ENCODE peak calls at places on chromosomes 11 and 22, in five cellular contexts. One of them, this sample, is unnamed.

GRCh38 chr11:128934926-128935325 is 7.7 kb downstream of the TP53AIP1 start:
- DNase-seq in GM12878: no peak
- DNase-seq in HepG2: no peak
- DNase-seq in H1: no peak
- DNase-seq in K562: no peak
- DNase-seq in this sample: no peak

GRCh38 chr11:31881825-31882224 is 70.7 kb upstream of the PAX6 start:
- DNase-seq in H1: no peak
- DNase-seq in GM12878: no peak
- DNase-seq in K562: no peak
- DNase-seq in HepG2: no peak
- DNase-seq in this sample: no peak

GRCh38 chr11:80860632-80861031 is 1419.8 kb upstream of the TENM4 start:
- DNase-seq in HepG2: no peak
- DNase-seq in K562: no peak
- DNase-seq in H1: no peak
- DNase-seq in GM12878: no peak
- DNase-seq in this sample: no peak

GRCh38 chr22:39556970-39557811 is 13.4 kb upstream of the CACNA1I start:
- DNase-seq in K562: peak
- DNase-seq in H1: no peak
- DNase-seq in HepG2: no peak
- DNase-seq in GM12878: no peak
- DNase-seq in this sample: no peak

GRCh38 chr11:61700221-61700620 is 20.0 kb downstream of the DAGLA start:
- DNase-seq in GM12878: no peak
- DNase-seq in H1: no peak
- DNase-seq in K562: peak
- DNase-seq in HepG2: peak
- DNase-seq in this sample: no peak

GRCh38 chr11:68994161-68994890 is 13.5 kb upstream of the MRGPRD start:
- DNase-seq in HepG2: no peak
- DNase-seq in H1: no peak
- DNase-seq in K562: no peak
- DNase-seq in GM12878: no peak
- DNase-seq in this sample: peak

GRCh38 chr22:28999510-29000224 is 62.0 kb downstream of the C22orf31 start:
- DNase-seq in K562: no peak
- DNase-seq in GM12878: no peak
- DNase-seq in HepG2: no peak
- DNase-seq in H1: no peak
- DNase-seq in this sample: no peak

GRCh38 chr11:30147293-30147692 is 83.5 kb upstream of the FSHB start:
- DNase-seq in H1: no peak
- DNase-seq in K562: no peak
- DNase-seq in HepG2: no peak
- DNase-seq in GM12878: no peak
- DNase-seq in this sample: peak

GRCh38 chr11:78940500-78941225 is 366.0 kb upstream of the NARS2 start:
- DNase-seq in HepG2: peak
- DNase-seq in H1: peak
- DNase-seq in GM12878: no peak
- DNase-seq in K562: no peak
- DNase-seq in this sample: peak

GRCh38 chr11:9820260-9820659 is 156.4 kb downstream of the SWAP70 start:
- DNase-seq in HepG2: no peak
- DNase-seq in GM12878: no peak
- DNase-seq in K562: no peak
- DNase-seq in H1: no peak
- DNase-seq in this sample: no peak

GRCh38 chr11:132994038-132994502 is 538.2 kb downstream of the OPCML start:
- DNase-seq in GM12878: no peak
- DNase-seq in K562: no peak
- DNase-seq in HepG2: no peak
- DNase-seq in H1: no peak
- DNase-seq in this sample: no peak

GRCh38 chr11:12666905-12667304 is 7.3 kb upstream of the TEAD1 start:
- DNase-seq in H1: no peak
- DNase-seq in K562: no peak
- DNase-seq in HepG2: no peak
- DNase-seq in GM12878: no peak
- DNase-seq in this sample: no peak

GRCh38 chr11:67276821-67277230 is 10.6 kb downstream of the GRK2 start:
- DNase-seq in GM12878: no peak
- DNase-seq in HepG2: no peak
- DNase-seq in K562: peak
- DNase-seq in H1: no peak
- DNase-seq in this sample: peak

GRCh38 chr11:36306888-36307287 is 10.8 kb downstream of the PRR5L start:
- DNase-seq in HepG2: peak
- DNase-seq in K562: peak
- DNase-seq in H1: no peak
- DNase-seq in GM12878: no peak
- DNase-seq in this sample: no peak

GRCh38 chr11:47384498-47384897 is 6.2 kb upstream of the SPI1 start:
- DNase-seq in H1: no peak
- DNase-seq in HepG2: no peak
- DNase-seq in GM12878: no peak
- DNase-seq in K562: no peak
- DNase-seq in this sample: no peak

GRCh38 chr11:74773481-74773880 is 24.8 kb downstream of the RNF169 start:
- DNase-seq in GM12878: no peak
- DNase-seq in K562: no peak
- DNase-seq in H1: no peak
- DNase-seq in HepG2: no peak
- DNase-seq in this sample: no peak

GRCh38 chr11:106581399-106581798 is 436.9 kb downstream of the GUCY1A2 start:
- DNase-seq in K562: no peak
- DNase-seq in GM12878: no peak
- DNase-seq in H1: no peak
- DNase-seq in HepG2: no peak
- DNase-seq in this sample: no peak

GRCh38 chr11:11732116-11732515 is 109.7 kb upstream of the USP47 start:
- DNase-seq in HepG2: no peak
- DNase-seq in K562: no peak
- DNase-seq in GM12878: no peak
- DNase-seq in H1: no peak
- DNase-seq in this sample: no peak

GRCh38 chr11:116661056-116661455 is 111.7 kb downstream of the BUD13 start:
- DNase-seq in H1: no peak
- DNase-seq in GM12878: no peak
- DNase-seq in K562: no peak
- DNase-seq in HepG2: peak
- DNase-seq in this sample: no peak

GRCh38 chr11:59273008-59273841 is 60.5 kb upstream of the MPEG1 start:
- DNase-seq in H1: no peak
- DNase-seq in K562: no peak
- DNase-seq in GM12878: peak
- DNase-seq in HepG2: no peak
- DNase-seq in this sample: no peak

GRCh38 chr11:130246719-130247118 is 68.0 kb downstream of the ZBTB44 start:
- DNase-seq in K562: no peak
- DNase-seq in H1: no peak
- DNase-seq in HepG2: no peak
- DNase-seq in GM12878: no peak
- DNase-seq in this sample: no peak

GRCh38 chr11:95499516-95500135 is 268.6 kb upstream of the SESN3 start:
- DNase-seq in H1: no peak
- DNase-seq in HepG2: no peak
- DNase-seq in GM12878: no peak
- DNase-seq in K562: peak
- DNase-seq in this sample: no peak

GRCh38 chr11:119992171-119993051 is 145.5 kb downstream of the TRIM29 start:
- DNase-seq in GM12878: no peak
- DNase-seq in K562: no peak
- DNase-seq in HepG2: no peak
- DNase-seq in H1: no peak
- DNase-seq in this sample: no peak

GRCh38 chr11:117535870-117536411 is 208.3 kb downstream of the CEP164 start:
- DNase-seq in H1: no peak
- DNase-seq in GM12878: no peak
- DNase-seq in HepG2: no peak
- DNase-seq in K562: no peak
- DNase-seq in this sample: no peak

GRCh38 chr11:44910591-44910990 is 40.1 kb downstream of the TP53I11 start:
- DNase-seq in GM12878: no peak
- DNase-seq in HepG2: no peak
- DNase-seq in K562: no peak
- DNase-seq in H1: no peak
- DNase-seq in this sample: no peak

GRCh38 chr22:38220163-38220562 is 18.4 kb downstream of the MAFF start:
- DNase-seq in H1: no peak
- DNase-seq in K562: no peak
- DNase-seq in HepG2: no peak
- DNase-seq in GM12878: no peak
- DNase-seq in this sample: no peak

DNA sequence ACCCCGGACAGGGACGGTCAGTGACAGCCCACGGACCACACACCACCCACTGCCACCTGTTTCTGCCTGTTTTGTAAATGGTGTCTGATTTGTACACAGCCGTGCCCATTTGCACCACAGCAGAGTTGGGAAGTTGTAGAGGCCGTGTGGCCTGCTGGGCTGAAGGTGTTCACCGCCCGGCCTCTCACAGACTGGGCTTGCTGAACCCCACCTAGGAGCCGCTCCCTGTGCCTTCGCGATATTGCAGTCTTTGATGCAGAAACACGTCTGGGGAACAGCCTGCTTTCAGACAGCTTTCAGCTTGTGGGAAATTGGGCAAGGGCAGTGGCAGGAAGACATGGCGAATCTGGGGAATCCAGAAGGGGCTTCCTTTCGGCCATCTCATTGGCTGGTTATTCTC is 9.8 kb upstream of the GRAMD4 start:
- DNase-seq in GM12878: no peak
- DNase-seq in K562: no peak
- DNase-seq in H1: no peak
- DNase-seq in HepG2: no peak
- DNase-seq in this sample: no peak
- TF ChIP-seq ATF2 in GM12878: no peak
- TF ChIP-seq ATF2 in K562: no peak
- TF ChIP-seq ATF2 in H1: no peak
- TF ChIP-seq ATF2 in HepG2: no peak
- TF ChIP-seq ATF2 in this sample: no peak

GRCh38 chr11:124327775-124328174 is 7.8 kb upstream of the OR8D2 start:
- DNase-seq in K562: no peak
- DNase-seq in H1: no peak
- DNase-seq in GM12878: no peak
- DNase-seq in HepG2: no peak
- DNase-seq in this sample: no peak
- TF ChIP-seq ATF2 in K562: no peak
- TF ChIP-seq ATF2 in H1: no peak
- TF ChIP-seq ATF2 in GM12878: no peak
- TF ChIP-seq ATF2 in HepG2: no peak
- TF ChIP-seq ATF2 in this sample: no peak

DNA sequence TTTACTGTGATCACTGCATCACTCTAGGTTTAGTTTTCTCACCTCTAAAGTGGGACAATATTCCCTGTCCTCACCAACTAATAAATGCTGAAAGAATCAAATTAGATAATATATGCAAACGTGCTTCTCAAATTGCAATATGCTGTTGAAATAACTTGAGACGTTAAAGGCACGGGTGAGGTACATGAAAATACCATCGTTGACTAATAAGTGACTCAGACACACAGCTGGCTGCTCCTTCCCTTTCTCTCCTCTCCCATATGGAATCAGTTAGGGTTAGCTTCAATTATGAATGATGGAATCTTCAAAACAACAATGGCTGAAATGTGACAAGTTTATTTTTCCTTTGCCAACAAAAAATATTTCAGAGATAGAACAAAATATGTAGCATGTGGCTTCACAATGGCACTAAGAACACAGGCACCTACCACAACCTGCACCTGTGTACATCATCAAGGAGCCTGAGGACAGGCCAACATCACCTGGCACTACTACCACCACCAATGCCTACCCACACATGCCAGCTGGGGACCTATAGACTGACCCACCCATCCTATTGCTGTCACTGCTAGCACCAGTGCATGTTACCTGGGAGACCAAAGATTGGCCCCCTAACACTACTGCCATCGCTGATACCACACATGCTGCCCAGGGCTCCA is 13.7 kb downstream of the GDPD4 start:
- DNase-seq in K562: no peak
- DNase-seq in HepG2: no peak
- DNase-seq in GM12878: no peak
- DNase-seq in H1: no peak
- DNase-seq in this sample: no peak
- TF ChIP-seq ATF2 in K562: no peak
- TF ChIP-seq ATF2 in HepG2: no peak
- TF ChIP-seq ATF2 in GM12878: no peak
- TF ChIP-seq ATF2 in H1: no peak
- TF ChIP-seq ATF2 in this sample: no peak

DNA sequence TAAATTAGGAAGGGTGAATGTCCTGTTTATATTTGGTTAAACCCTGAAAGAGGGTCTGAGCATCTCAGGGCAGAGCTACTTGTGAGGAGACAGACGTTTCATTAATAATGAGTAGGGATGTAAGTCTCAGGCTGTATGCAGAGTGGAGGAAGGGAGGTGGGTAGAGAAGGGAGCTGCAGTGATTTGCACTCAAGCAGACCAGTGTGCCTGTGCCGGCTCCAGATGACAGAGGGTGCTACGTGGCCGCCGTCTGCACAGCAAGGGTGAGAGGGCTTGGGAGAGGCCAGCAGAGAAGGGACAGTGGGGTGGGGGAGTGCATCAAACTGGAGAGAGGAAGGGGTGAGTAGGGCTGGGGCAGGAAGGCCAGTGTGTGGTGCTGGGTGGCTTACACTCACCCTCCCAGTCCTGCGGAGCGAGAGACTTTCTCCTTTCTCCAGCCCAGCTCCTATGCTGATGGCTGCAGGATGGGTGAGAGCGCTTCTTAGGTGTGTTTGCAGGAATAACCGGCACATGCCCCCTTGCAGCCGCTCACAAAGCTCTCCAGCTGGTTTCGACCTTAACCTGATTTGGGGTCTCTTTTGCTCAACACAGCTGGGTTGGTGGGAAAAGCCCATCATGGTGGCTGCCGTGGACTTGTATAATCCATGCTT is 130.6 kb downstream of the ST3GAL4 start:
- DNase-seq in H1: no peak
- DNase-seq in GM12878: no peak
- DNase-seq in K562: no peak
- DNase-seq in HepG2: no peak
- DNase-seq in this sample: no peak
- TF ChIP-seq ATF2 in H1: no peak
- TF ChIP-seq ATF2 in GM12878: no peak
- TF ChIP-seq ATF2 in K562: no peak
- TF ChIP-seq ATF2 in HepG2: no peak
- TF ChIP-seq ATF2 in this sample: no peak

DNA sequence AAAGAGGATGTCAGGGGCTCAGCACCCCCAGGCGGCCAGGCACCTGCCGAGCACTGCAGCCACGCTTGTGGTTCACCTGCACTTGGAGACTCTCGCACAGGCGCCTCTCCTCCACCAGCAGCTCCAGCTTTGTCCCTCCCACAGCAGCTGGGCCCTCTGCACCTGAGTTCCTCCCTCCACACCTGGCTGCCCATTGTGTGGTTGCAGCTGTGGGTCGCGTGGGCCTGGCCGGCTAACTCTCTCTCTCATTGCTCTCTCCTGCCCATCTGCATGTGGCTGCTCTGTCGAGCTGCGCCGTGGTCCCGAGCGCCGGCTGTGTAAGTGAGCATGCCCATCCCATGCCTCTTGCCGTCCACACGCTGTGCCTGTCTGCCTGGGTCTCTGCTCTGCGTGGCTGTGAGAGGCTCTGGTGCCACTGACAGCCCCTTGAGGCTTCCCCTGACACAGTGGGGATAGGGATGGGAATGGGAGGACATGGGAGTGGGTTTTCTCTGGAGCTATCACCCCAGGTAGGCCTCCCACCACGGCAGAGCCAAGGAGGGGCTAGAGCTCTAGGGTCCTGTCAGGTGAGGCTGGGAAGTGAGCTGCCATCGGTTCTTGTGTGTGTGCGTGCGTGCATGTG is 8.5 kb upstream of the ACR start:
- DNase-seq in K562: no peak
- DNase-seq in HepG2: no peak
- DNase-seq in GM12878: no peak
- DNase-seq in H1: no peak
- DNase-seq in this sample: peak
- TF ChIP-seq ATF2 in K562: no peak
- TF ChIP-seq ATF2 in HepG2: no peak
- TF ChIP-seq ATF2 in GM12878: no peak
- TF ChIP-seq ATF2 in H1: no peak
- TF ChIP-seq ATF2 in this sample: no peak

This sample was measured in WTC11.